ENCODE peak calls at places on chromosome 14, in eight cellular contexts. I is mucosa of descending colon; G is GM20000; X is HT-29; E is brain microvascular endothelial cell; N is midbrain; F is CD8-positive, alpha-beta memory T cell; Y is cerebellar cortex. H is an unnamed sample.

GRCh38 chr14:103188691-103189480 is 65.6 kb downstream of the TNFAIP2 start:
- DNase-seq in I (peak; percentile 45), G (peak; percentile 63), X (no peak), E (no peak), N (no peak), F (no peak), Y (no peak), H (no peak)

GRCh38 chr14:68403191-68403781 is 389.6 kb downstream of the ZFP36L1 start:
- DNase-seq in I (no peak), G (no peak), X (no peak), E (no peak), N (no peak), F (no peak), Y (no peak), H (no peak)

GRCh38 chr14:27186048-27186447 is 588.2 kb upstream of the NOVA1 start:
- DNase-seq in I (no peak), G (no peak), X (no peak), E (no peak), N (no peak), F (no peak), Y (no peak), H (no peak)

GRCh38 chr14:94821705-94822104 is 51.8 kb upstream of the GSC start:
- DNase-seq in I (no peak), G (no peak), X (no peak), E (no peak), N (no peak), F (no peak), Y (no peak), H (no peak)

GRCh38 chr14:91286530-91286937 is 42.0 kb upstream of the GPR68 start:
- DNase-seq in I (peak; percentile 89), G (peak; percentile 88), X (peak; percentile 82), E (peak; percentile 74), N (peak; percentile 72), F (peak; percentile 72), Y (peak; percentile 88), H (peak; percentile 58)

GRCh38 chr14:90691627-90692026 is 124.6 kb downstream of the TTC7B start:
- DNase-seq in I (no peak), G (no peak), X (no peak), E (no peak), N (no peak), F (no peak), Y (no peak), H (no peak)

GRCh38 chr14:32826404-32827082 is 112.1 kb upstream of the NPAS3 start:
- DNase-seq in I (no peak), G (no peak), X (no peak), E (peak; percentile 37), N (peak; percentile 83), F (no peak), Y (peak; percentile 12), H (no peak)

GRCh38 chr14:56094063-56094462 is 24.1 kb upstream of the PELI2 start:
- DNase-seq in I (no peak), G (no peak), X (no peak), E (no peak), N (no peak), F (no peak), Y (no peak), H (no peak)

GRCh38 chr14:88535813-88536212 is 19.0 kb downstream of the PTPN21 start:
- DNase-seq in I (no peak), G (no peak), X (no peak), E (no peak), N (no peak), F (no peak), Y (no peak), H (no peak)

H was measured in HepG2.